ENCODE peak calls at places on chromosomes 3 and 15, in four cellular contexts. One of them, this sample, is unnamed.
A peak's percentile ranks its signal among the peaks of the same experiment; 100 is the strongest.

GRCh38 chr15:50883903-50884302 is 24.6 kb upstream of the AP4E1 start:
- DNase-seq in brain microvascular endothelial cell: peak; percentile 37
- DNase-seq in NCI-H524: no peak
- DNase-seq in stimulated activated CD4-positive, alpha-beta T cell treated with anti-CD3 and anti-CD28 coated beads, Interleukin-4, amount 100 ng/mL, for 48 hours: no peak
- DNase-seq in this sample: peak; percentile 50

GRCh38 chr3:186109897-186110803 is 1.3 kb upstream of the ETV5 start:
- DNase-seq in brain microvascular endothelial cell: peak; percentile 29
- DNase-seq in NCI-H524: no peak
- DNase-seq in stimulated activated CD4-positive, alpha-beta T cell treated with anti-CD3 and anti-CD28 coated beads, Interleukin-4, amount 100 ng/mL, for 48 hours: no peak
- DNase-seq in this sample: peak; percentile 58

GRCh38 chr3:31541102-31541501 is 8.4 kb downstream of the STT3B start:
- DNase-seq in brain microvascular endothelial cell: no peak
- DNase-seq in NCI-H524: no peak
- DNase-seq in stimulated activated CD4-positive, alpha-beta T cell treated with anti-CD3 and anti-CD28 coated beads, Interleukin-4, amount 100 ng/mL, for 48 hours: no peak
- DNase-seq in this sample: peak; percentile 56

GRCh38 chr3:159804726-159805410 is 183.8 kb upstream of the IL12A start:
- DNase-seq in brain microvascular endothelial cell: peak; percentile 87
- DNase-seq in stimulated activated CD4-positive, alpha-beta T cell treated with anti-CD3 and anti-CD28 coated beads, Interleukin-4, amount 100 ng/mL, for 48 hours: peak; percentile 19
- DNase-seq in NCI-H524: peak; percentile 74
- DNase-seq in this sample: peak; percentile 94

GRCh38 chr3:190826018-190826417 is 36.5 kb downstream of the GMNC start:
- DNase-seq in stimulated activated CD4-positive, alpha-beta T cell treated with anti-CD3 and anti-CD28 coated beads, Interleukin-4, amount 100 ng/mL, for 48 hours: no peak
- DNase-seq in NCI-H524: no peak
- DNase-seq in brain microvascular endothelial cell: no peak
- DNase-seq in this sample: no peak

GRCh38 chr3:155739154-155739553 is 5.7 kb downstream of the PLCH1 start:
- DNase-seq in NCI-H524: no peak
- DNase-seq in stimulated activated CD4-positive, alpha-beta T cell treated with anti-CD3 and anti-CD28 coated beads, Interleukin-4, amount 100 ng/mL, for 48 hours: no peak
- DNase-seq in brain microvascular endothelial cell: no peak
- DNase-seq in this sample: peak; percentile 19

GRCh38 chr15:36468746-36469145 is 110.7 kb upstream of the CDIN1 start:
- DNase-seq in NCI-H524: peak; percentile 24
- DNase-seq in stimulated activated CD4-positive, alpha-beta T cell treated with anti-CD3 and anti-CD28 coated beads, Interleukin-4, amount 100 ng/mL, for 48 hours: no peak
- DNase-seq in brain microvascular endothelial cell: peak; percentile 9
- DNase-seq in this sample: peak; percentile 43

GRCh38 chr3:73453676-73454075 is 171.1 kb downstream of the PDZRN3 start:
- DNase-seq in NCI-H524: no peak
- DNase-seq in brain microvascular endothelial cell: no peak
- DNase-seq in stimulated activated CD4-positive, alpha-beta T cell treated with anti-CD3 and anti-CD28 coated beads, Interleukin-4, amount 100 ng/mL, for 48 hours: no peak
- DNase-seq in this sample: peak; percentile 11

GRCh38 chr3:43372809-43373587 is 86.7 kb downstream of the SNRK start:
- DNase-seq in NCI-H524: no peak
- DNase-seq in brain microvascular endothelial cell: no peak
- DNase-seq in stimulated activated CD4-positive, alpha-beta T cell treated with anti-CD3 and anti-CD28 coated beads, Interleukin-4, amount 100 ng/mL, for 48 hours: no peak
- DNase-seq in this sample: peak; percentile 38

GRCh38 chr3:171160326-171160725 is 133.8 kb upstream of the SLC2A2 start:
- DNase-seq in brain microvascular endothelial cell: no peak
- DNase-seq in stimulated activated CD4-positive, alpha-beta T cell treated with anti-CD3 and anti-CD28 coated beads, Interleukin-4, amount 100 ng/mL, for 48 hours: no peak
- DNase-seq in NCI-H524: no peak
- DNase-seq in this sample: peak; percentile 24

GRCh38 chr3:188378786-188379185 is 224.8 kb downstream of the LPP start:
- DNase-seq in NCI-H524: no peak
- DNase-seq in brain microvascular endothelial cell: no peak
- DNase-seq in stimulated activated CD4-positive, alpha-beta T cell treated with anti-CD3 and anti-CD28 coated beads, Interleukin-4, amount 100 ng/mL, for 48 hours: no peak
- DNase-seq in this sample: no peak

GRCh38 chr3:126567696-126568438 is 9.1 kb upstream of the C3orf22 start:
- DNase-seq in NCI-H524: no peak
- DNase-seq in stimulated activated CD4-positive, alpha-beta T cell treated with anti-CD3 and anti-CD28 coated beads, Interleukin-4, amount 100 ng/mL, for 48 hours: no peak
- DNase-seq in brain microvascular endothelial cell: no peak
- DNase-seq in this sample: no peak

GRCh38 chr3:178181085-178181484 is 355.2 kb upstream of the KCNMB2 start:
- DNase-seq in brain microvascular endothelial cell: no peak
- DNase-seq in stimulated activated CD4-positive, alpha-beta T cell treated with anti-CD3 and anti-CD28 coated beads, Interleukin-4, amount 100 ng/mL, for 48 hours: no peak
- DNase-seq in NCI-H524: no peak
- DNase-seq in this sample: no peak

GRCh38 chr3:141486735-141487418 is at the start of gene RASA2:
- DNase-seq in brain microvascular endothelial cell: no peak
- DNase-seq in stimulated activated CD4-positive, alpha-beta T cell treated with anti-CD3 and anti-CD28 coated beads, Interleukin-4, amount 100 ng/mL, for 48 hours: peak; percentile 54
- DNase-seq in NCI-H524: peak; percentile 85
- DNase-seq in this sample: peak; percentile 92

This sample was measured in GM23248.